ENCODE peak calls at places on chromosomes 4 and X, in five cellular contexts. Z is kidney; J is activated CD4-positive, CD25-positive, alpha-beta regulatory T cell treated with anti-CD3 and anti-CD28 coated beads, Interleukin-2, amount 50 U/mL, for 16 hours; F is globus pallidus; K is neural crest cell. H is an unnamed sample.

GRCh38 chrX:70436380-70436779 is 8.3 kb upstream of the DLG3 start:
- DNase-seq in J (no peak), F (no peak), Z (no peak), K (peak), H (no peak)

GRCh38 chr4:8727131-8727530 is 134.6 kb downstream of the CPZ start:
- DNase-seq in Z (peak), F (no peak), J (no peak), K (no peak), H (peak)

GRCh38 chr4:101824500-101824899 is 34.0 kb downstream of the BANK1 start:
- DNase-seq in F (no peak), Z (no peak), J (no peak), K (no peak), H (no peak)

GRCh38 chr4:6446538-6447451 is 25.6 kb downstream of the PPP2R2C start:
- DNase-seq in K (no peak), J (no peak), Z (no peak), F (no peak), H (peak)

GRCh38 chr4:169341490-169341889 is 70.7 kb upstream of the SH3RF1 start:
- DNase-seq in Z (no peak), K (no peak), F (no peak), J (no peak), H (no peak)

GRCh38 chr4:15007201-15007600 is 4.9 kb downstream of the CPEB2 start:
- DNase-seq in K (no peak), Z (no peak), J (no peak), F (no peak), H (no peak)

GRCh38 chrX:100696699-100697351 is 35.1 kb downstream of the SYTL4 start:
- DNase-seq in F (no peak), J (no peak), K (no peak), Z (no peak), H (no peak)

GRCh38 chrX:45472968-45473367 is 272.3 kb upstream of the DIPK2B start:
- DNase-seq in K (no peak), Z (no peak), F (no peak), J (no peak), H (no peak)

GRCh38 chr4:89509708-89510269 is 202.2 kb upstream of the GPRIN3 start:
- DNase-seq in F (no peak), Z (no peak), J (no peak), K (no peak), H (no peak)

GRCh38 chr4:48944659-48945290 is 38.2 kb upstream of the OCIAD2 start:
- DNase-seq in F (no peak), Z (no peak), K (peak), J (no peak), H (no peak)

GRCh38 chrX:150465326-150465725 is 102.2 kb downstream of the MAMLD1 start:
- DNase-seq in K (no peak), Z (no peak), F (peak), J (no peak), H (no peak)

GRCh38 chrX:124392794-124393193 is 46.4 kb downstream of the SH2D1A start:
- DNase-seq in K (no peak), Z (no peak), J (no peak), F (no peak), H (no peak)

GRCh38 chrX:39427492-39428289 is 626.4 kb downstream of the MID1IP1 start:
- DNase-seq in K (no peak), J (no peak), F (no peak), Z (no peak), H (no peak)

GRCh38 chrX:85140963-85141362 is 102.6 kb downstream of the SATL1 start:
- DNase-seq in K (no peak), Z (no peak), J (no peak), F (no peak), H (no peak)

GRCh38 chrX:126723881-126724280 is 95.6 kb upstream of the PRR32 start:
- DNase-seq in J (no peak), K (no peak), F (no peak), Z (no peak), H (no peak)

GRCh38 chrX:153827903-153828302 is 2.4 kb downstream of the PDZD4 start:
- DNase-seq in K (no peak), J (no peak), Z (no peak), F (no peak), H (peak)

GRCh38 chrX:133676344-133677122 is 261.2 kb upstream of the GPC4 start:
- DNase-seq in K (no peak), Z (no peak), F (no peak), J (no peak), H (no peak)

GRCh38 chr4:92334716-92335350 is 31.1 kb downstream of the GRID2 start:
- DNase-seq in F (peak), J (no peak), Z (no peak), K (no peak), H (no peak)

GRCh38 chr4:1534076-1534872 is 128.0 kb upstream of the NKX1-1 start:
- DNase-seq in K (no peak), Z (peak), J (no peak), F (no peak), H (peak)

GRCh38 chr4:3284734-3285557 is 7.9 kb upstream of the RGS12 start:
- DNase-seq in J (no peak), F (no peak), Z (peak), K (no peak), H (no peak)

GRCh38 chrX:50723006-50723405 is 91.0 kb downstream of the SHROOM4 start:
- DNase-seq in K (no peak), J (no peak), F (no peak), Z (no peak), H (no peak)

GRCh38 chr4:10958226-10958856 is 273.8 kb upstream of the CLNK start:
- DNase-seq in Z (no peak), F (no peak), J (no peak), K (no peak), H (no peak)

GRCh38 chr4:28557755-28558154 is 1697.1 kb downstream of the STIM2 start:
- DNase-seq in Z (no peak), F (no peak), K (no peak), J (no peak), H (no peak)

GRCh38 chr4:67162692-67163091 is 382.6 kb downstream of the CENPC start:
- DNase-seq in K (no peak), F (no peak), Z (no peak), J (no peak), H (no peak)

GRCh38 chr4:13399257-13399656 is 84.9 kb downstream of the RAB28 start:
- DNase-seq in K (no peak), F (no peak), Z (no peak), J (no peak), H (no peak)

GRCh38 chrX:39682778-39683177 is 415.0 kb downstream of the BCOR start:
- DNase-seq in F (no peak), Z (no peak), J (no peak), K (no peak), H (no peak)

GRCh38 chrX:85084770-85085393 is 81.2 kb downstream of the APOOL start:
- DNase-seq in Z (no peak), F (peak), K (peak), J (no peak), H (no peak)

GRCh38 chrX:84907324-84907946 is 96.2 kb upstream of the APOOL start:
- DNase-seq in J (no peak), Z (no peak), F (no peak), K (no peak), H (no peak)

GRCh38 chr4:167688660-167689142 is 403.6 kb upstream of the ANXA10 start:
- DNase-seq in Z (no peak), K (no peak), J (no peak), F (no peak), H (no peak)

GRCh38 chrX:36198575-36198974 is 279.0 kb downstream of the CFAP47 start:
- DNase-seq in K (no peak), F (no peak), Z (no peak), J (no peak), H (no peak)

GRCh38 chrX:20252392-20253231 is 14.1 kb downstream of the RPS6KA3 start:
- DNase-seq in J (peak), K (peak), F (no peak), Z (peak), H (peak)

GRCh38 chr4:6250235-6250983 is 19.2 kb upstream of the WFS1 start:
- DNase-seq in F (peak), Z (no peak), K (peak), J (peak), H (peak)

GRCh38 chr4:68953056-68953455 is 1.5 kb upstream of the UGT2A3 start:
- DNase-seq in Z (no peak), F (no peak), J (no peak), K (no peak), H (no peak)

GRCh38 chr4:74453846-74454742 is 9.2 kb downstream of the AREG start:
- DNase-seq in F (no peak), Z (no peak), K (no peak), J (no peak), H (no peak)

GRCh38 chrX:13937370-13938052 is 92.2 kb downstream of the GEMIN8 start:
- DNase-seq in F (peak), Z (no peak), J (no peak), K (no peak), H (no peak)

GRCh38 chr4:158871050-158871724 is 102.4 kb downstream of the FNIP2 start:
- DNase-seq in J (no peak), F (no peak), K (no peak), Z (no peak), H (no peak)

GRCh38 chr4:124334119-124334518 is 378.4 kb downstream of the ANKRD50 start:
- DNase-seq in Z (no peak), J (no peak), F (peak), K (peak), H (no peak)

GRCh38 chrX:110847334-110847733 is 51.7 kb upstream of the CHRDL1 start:
- DNase-seq in F (peak), Z (no peak), J (no peak), K (peak), H (no peak)

GRCh38 chr4:124066579-124066978 is 646.0 kb downstream of the ANKRD50 start:
- DNase-seq in Z (no peak), F (no peak), K (no peak), J (no peak), H (no peak)

GRCh38 chr4:143411527-143412480 is 75.1 kb downstream of the GAB1 start:
- DNase-seq in J (no peak), K (no peak), F (peak), Z (no peak), H (no peak)

H was measured in spleen.